ENCODE peak calls at places on chromosomes 4 and X, in four cellular contexts. One of them, this sample, is unnamed.

GRCh38 chr4:29081230-29081955 is 1638.8 kb upstream of the PCDH7 start:
- DNase-seq in NCI-H774: no peak
- DNase-seq in NCI-H446: no peak
- DNase-seq in left cardiac atrium: no peak
- DNase-seq in this sample: no peak

GRCh38 chr4:7660640-7661039 is 225.9 kb upstream of the PSAPL1 start:
- DNase-seq in NCI-H774: no peak
- DNase-seq in NCI-H446: no peak
- DNase-seq in left cardiac atrium: no peak
- DNase-seq in this sample: no peak

GRCh38 chr4:138110815-138111214 is 131.3 kb downstream of the SLC7A11 start:
- DNase-seq in NCI-H774: no peak
- DNase-seq in NCI-H446: no peak
- DNase-seq in left cardiac atrium: no peak
- DNase-seq in this sample: no peak

GRCh38 chr4:154807042-154807630 is 26.1 kb downstream of the RBM46 start:
- DNase-seq in NCI-H774: no peak
- DNase-seq in NCI-H446: peak; percentile 9
- DNase-seq in left cardiac atrium: no peak
- DNase-seq in this sample: no peak

GRCh38 chr4:38576767-38577166 is 87.2 kb upstream of the KLF3 start:
- DNase-seq in NCI-H774: no peak
- DNase-seq in NCI-H446: no peak
- DNase-seq in left cardiac atrium: no peak
- DNase-seq in this sample: no peak

GRCh38 chrX:19225906-19226305 is 103.6 kb upstream of the ADGRG2 start:
- DNase-seq in NCI-H774: no peak
- DNase-seq in NCI-H446: no peak
- DNase-seq in left cardiac atrium: no peak
- DNase-seq in this sample: no peak

GRCh38 chr4:185779520-185779919 is 32.5 kb downstream of the SORBS2 start:
- DNase-seq in NCI-H774: no peak
- DNase-seq in NCI-H446: no peak
- DNase-seq in left cardiac atrium: no peak
- DNase-seq in this sample: no peak

GRCh38 chr4:6886886-6887285 is 22.7 kb upstream of the TBC1D14 start:
- DNase-seq in NCI-H774: no peak
- DNase-seq in NCI-H446: no peak
- DNase-seq in left cardiac atrium: no peak
- DNase-seq in this sample: no peak

GRCh38 chr4:56129431-56129861 is 180.7 kb downstream of the CEP135 start:
- DNase-seq in NCI-H774: no peak
- DNase-seq in NCI-H446: no peak
- DNase-seq in left cardiac atrium: no peak
- DNase-seq in this sample: no peak

GRCh38 chrX:138775501-138775900 is 64.0 kb upstream of the FGF13 start:
- DNase-seq in NCI-H774: no peak
- DNase-seq in NCI-H446: peak; percentile 0
- DNase-seq in left cardiac atrium: no peak
- DNase-seq in this sample: no peak

GRCh38 chr4:123398803-123399637 is 2.4 kb downstream of the SPRY1 start:
- DNase-seq in NCI-H774: no peak
- DNase-seq in NCI-H446: no peak
- DNase-seq in left cardiac atrium: peak; percentile 47
- DNase-seq in this sample: no peak

GRCh38 chrX:45843518-45843917 is 642.8 kb upstream of the DIPK2B start:
- DNase-seq in NCI-H774: no peak
- DNase-seq in NCI-H446: no peak
- DNase-seq in left cardiac atrium: no peak
- DNase-seq in this sample: no peak

GRCh38 chr4:1105662-1106061 is 7.7 kb downstream of the RNF212 start:
- DNase-seq in NCI-H774: no peak
- DNase-seq in NCI-H446: no peak
- DNase-seq in left cardiac atrium: no peak
- DNase-seq in this sample: no peak

GRCh38 chr4:117429061-117429460 is 343.7 kb upstream of the TRAM1L1 start:
- DNase-seq in NCI-H774: no peak
- DNase-seq in NCI-H446: no peak
- DNase-seq in left cardiac atrium: no peak
- DNase-seq in this sample: no peak

GRCh38 chr4:5165419-5166369 is 114.4 kb downstream of the STK32B start:
- DNase-seq in NCI-H774: no peak
- DNase-seq in NCI-H446: no peak
- DNase-seq in left cardiac atrium: no peak
- DNase-seq in this sample: no peak

GRCh38 chrX:41655631-41656030 is 33.1 kb upstream of the GPR34 start:
- DNase-seq in NCI-H774: no peak
- DNase-seq in NCI-H446: no peak
- DNase-seq in left cardiac atrium: no peak
- DNase-seq in this sample: no peak

GRCh38 chr4:39713691-39714090 is 15.8 kb downstream of the UBE2K start:
- DNase-seq in NCI-H774: no peak
- DNase-seq in NCI-H446: no peak
- DNase-seq in left cardiac atrium: no peak
- DNase-seq in this sample: no peak

GRCh38 chr4:119284876-119285611 is 36.9 kb downstream of the FABP2 start:
- DNase-seq in NCI-H774: no peak
- DNase-seq in NCI-H446: no peak
- DNase-seq in left cardiac atrium: no peak
- DNase-seq in this sample: no peak

GRCh38 chrX:48702032-48702431 is 5.5 kb downstream of the SUV39H1 start:
- DNase-seq in NCI-H774: no peak
- DNase-seq in NCI-H446: no peak
- DNase-seq in left cardiac atrium: no peak
- DNase-seq in this sample: no peak

GRCh38 chrX:114071412-114071811 is 512.5 kb upstream of the HTR2C start:
- DNase-seq in NCI-H774: no peak
- DNase-seq in NCI-H446: no peak
- DNase-seq in left cardiac atrium: no peak
- DNase-seq in this sample: no peak

GRCh38 chr4:112951362-112951962 is 98.0 kb upstream of the ANK2 start:
- DNase-seq in NCI-H774: no peak
- DNase-seq in NCI-H446: no peak
- DNase-seq in left cardiac atrium: no peak
- DNase-seq in this sample: no peak

GRCh38 chrX:12898073-12898472 is 8.3 kb upstream of the TLR8 start:
- DNase-seq in NCI-H774: no peak
- DNase-seq in NCI-H446: no peak
- DNase-seq in left cardiac atrium: no peak
- DNase-seq in this sample: no peak

GRCh38 chrX:47177079-47177478 is 16.6 kb upstream of the UBA1 start:
- DNase-seq in NCI-H774: no peak
- DNase-seq in NCI-H446: no peak
- DNase-seq in left cardiac atrium: peak; percentile 6
- DNase-seq in this sample: no peak

GRCh38 chr4:10020871-10021676 is at the start of gene SLC2A9:
- DNase-seq in NCI-H774: no peak
- DNase-seq in NCI-H446: no peak
- DNase-seq in left cardiac atrium: peak; percentile 53
- DNase-seq in this sample: no peak

GRCh38 chr4:924107-925096 is 7.7 kb downstream of the GAK start:
- DNase-seq in NCI-H774: no peak
- DNase-seq in NCI-H446: no peak
- DNase-seq in left cardiac atrium: peak; percentile 51
- DNase-seq in this sample: no peak

GRCh38 chrX:39652336-39652735 is 445.4 kb downstream of the BCOR start:
- DNase-seq in NCI-H774: no peak
- DNase-seq in NCI-H446: no peak
- DNase-seq in left cardiac atrium: peak; percentile 34
- DNase-seq in this sample: no peak

GRCh38 chrX:37685452-37686347 is at the start of gene XK:
- DNase-seq in NCI-H774: peak; percentile 45
- DNase-seq in NCI-H446: peak; percentile 26
- DNase-seq in left cardiac atrium: peak; percentile 53
- DNase-seq in this sample: peak; percentile 33

GRCh38 chrX:64427281-64427680 is 32.0 kb upstream of the MTMR8 start:
- DNase-seq in NCI-H774: no peak
- DNase-seq in NCI-H446: no peak
- DNase-seq in left cardiac atrium: no peak
- DNase-seq in this sample: no peak

GRCh38 chr4:65943076-65943475 is 272.8 kb upstream of the EPHA5 start:
- DNase-seq in NCI-H774: no peak
- DNase-seq in NCI-H446: no peak
- DNase-seq in left cardiac atrium: no peak
- DNase-seq in this sample: no peak

GRCh38 chrX:124216396-124217124 is 115.9 kb upstream of the TEX13D start:
- DNase-seq in NCI-H774: no peak
- DNase-seq in NCI-H446: no peak
- DNase-seq in left cardiac atrium: no peak
- DNase-seq in this sample: no peak

GRCh38 chr4:145216532-145216931 is 36.1 kb upstream of the OTUD4 start:
- DNase-seq in NCI-H774: no peak
- DNase-seq in NCI-H446: no peak
- DNase-seq in left cardiac atrium: no peak
- DNase-seq in this sample: no peak

GRCh38 chr4:83387922-83388676 is 53.5 kb upstream of the HPSE start:
- DNase-seq in NCI-H774: no peak
- DNase-seq in NCI-H446: no peak
- DNase-seq in left cardiac atrium: no peak
- DNase-seq in this sample: no peak

This sample was measured in SHP77 treated with DMSO at 0.1 percent for 48 hours.